ENCODE peak calls at places on chromosomes 11 and 22, in nine cellular contexts. M is fibroblast of mammary gland, K is AG09309, U is astrocyte of the spinal cord, R is heart right ventricle, X is colonic mucosa, E is WTC11, T is RWPE1, N is epithelial cell of esophagus. G is an unnamed sample.

GRCh38 chr11:33507967-33508366 is 192.7 kb downstream of the C11orf91 start:
- DNase-seq in M (peak), K (no peak), U (no peak), R (no peak), X (no peak), E (peak), T (no peak), N (peak), G (no peak)

GRCh38 chr11:12090761-12091261 is 19.6 kb upstream of the MICAL2 start:
- DNase-seq in M (no peak), K (no peak), U (no peak), R (no peak), X (peak), E (no peak), T (peak), N (peak), G (no peak)

GRCh38 chr11:15816270-15816871 is 540.0 kb downstream of the SOX6 start:
- DNase-seq in M (peak), K (peak), U (peak), R (no peak), X (no peak), E (no peak), T (peak), N (peak), G (no peak)

GRCh38 chr11:133040289-133040893 is 491.9 kb downstream of the OPCML start:
- DNase-seq in M (no peak), K (no peak), U (no peak), R (no peak), X (no peak), E (no peak), T (no peak), N (peak), G (no peak)

GRCh38 chr11:47532597-47533213 is 20.2 kb downstream of the CELF1 start:
- DNase-seq in M (no peak), K (no peak), U (no peak), R (no peak), X (no peak), E (no peak), T (no peak), N (no peak), G (no peak)

GRCh38 chr11:22832315-22833041 is 2.9 kb upstream of the SVIP start:
- DNase-seq in M (peak), K (no peak), U (no peak), R (no peak), X (no peak), E (no peak), T (no peak), N (peak), G (no peak)

GRCh38 chr11:117857734-117858369 is 18.6 kb downstream of the FXYD6 start:
- DNase-seq in M (no peak), K (no peak), U (no peak), R (no peak), X (no peak), E (no peak), T (no peak), N (no peak), G (no peak)

GRCh38 chr11:120710354-120711187 is 199.0 kb downstream of the GRIK4 start:
- DNase-seq in M (peak), K (peak), U (peak), R (no peak), X (peak), E (peak), T (peak), N (peak), G (no peak)

GRCh38 chr11:123707606-123708205 is 33.8 kb downstream of the ZNF202 start:
- DNase-seq in M (peak), K (no peak), U (peak), R (no peak), X (peak), E (peak), T (peak), N (peak), G (no peak)

GRCh38 chr22:26842103-26842502 is 184.7 kb downstream of the MIAT start:
- DNase-seq in M (no peak), K (no peak), U (no peak), R (no peak), X (no peak), E (no peak), T (no peak), N (no peak), G (no peak)

GRCh38 chr22:36339171-36340065 is 48.3 kb downstream of the MYH9 start:
- DNase-seq in M (peak), K (peak), U (peak), R (no peak), X (no peak), E (no peak), T (no peak), N (no peak), G (no peak)

GRCh38 chr22:20015971-20016733 is 471 bp downstream of the ARVCF start:
- DNase-seq in M (no peak), K (no peak), U (no peak), R (peak), X (peak), E (peak), T (no peak), N (no peak), G (no peak)

GRCh38 chr11:70510571-70510970 is 112.2 kb downstream of the CTTN start:
- DNase-seq in M (no peak), K (no peak), U (no peak), R (no peak), X (no peak), E (no peak), T (no peak), N (no peak), G (no peak)

GRCh38 chr11:70510106-70510505 is 111.8 kb downstream of the CTTN start:
- DNase-seq in M (no peak), K (no peak), U (no peak), R (no peak), X (no peak), E (no peak), T (no peak), N (no peak), G (no peak)

GRCh38 chr11:70512716-70513115 is 114.4 kb downstream of the CTTN start:
- DNase-seq in M (no peak), K (no peak), U (no peak), R (no peak), X (no peak), E (no peak), T (no peak), N (no peak), G (no peak)

GRCh38 chr11:70509476-70509875 is 111.1 kb downstream of the CTTN start:
- DNase-seq in M (no peak), K (no peak), U (no peak), R (no peak), X (no peak), E (no peak), T (no peak), N (no peak), G (no peak)

GRCh38 chr11:70511345-70511744 is 113.0 kb downstream of the CTTN start:
- DNase-seq in M (no peak), K (no peak), U (no peak), R (no peak), X (no peak), E (peak), T (no peak), N (no peak), G (no peak)
- TF ChIP-seq CTCF in M (peak), K (no peak), U (peak), R (peak), X (no peak), E (peak), T (no peak), N (no peak), G (no peak)

DNA sequence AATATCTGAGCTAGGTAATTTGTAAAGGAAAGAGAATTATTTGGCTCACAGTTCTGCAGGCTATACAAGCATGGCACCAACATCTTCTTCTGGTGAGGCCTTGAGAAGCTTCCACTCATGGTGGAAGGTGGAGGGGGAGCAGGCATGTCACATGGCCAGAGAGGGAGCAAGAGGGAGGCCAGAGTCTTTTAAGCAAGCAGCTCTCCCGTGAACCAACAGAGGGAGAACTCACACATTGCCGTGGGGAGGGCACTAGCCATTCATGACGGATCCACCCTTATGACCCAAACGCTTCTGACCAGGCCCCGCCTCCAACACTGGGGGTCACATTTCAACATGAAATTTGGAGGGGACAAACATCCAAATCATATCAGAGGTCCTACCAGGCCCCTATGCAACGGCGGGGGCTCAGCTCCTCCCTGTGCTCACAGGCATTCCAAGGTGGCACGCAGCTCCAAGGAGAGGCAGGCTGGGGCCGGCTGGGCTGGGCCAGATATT is 4.6 kb downstream of the C11orf96 start:
- DNase-seq in M (peak), K (no peak), U (no peak), R (no peak), X (no peak), E (peak), T (no peak), N (peak), G (no peak)
- TF ChIP-seq CTCF in M (peak), K (peak), U (peak), R (peak), X (no peak), E (no peak), T (no peak), N (peak), G (peak)

GRCh38 chr11:6681505-6681904 is 1.6 kb downstream of the MRPL17 start:
- DNase-seq in M (peak), K (no peak), U (no peak), R (no peak), X (no peak), E (no peak), T (no peak), N (no peak), G (no peak)
- TF ChIP-seq CTCF in M (peak), K (no peak), U (no peak), R (no peak), X (no peak), E (no peak), T (no peak), N (no peak), G (no peak)

DNA sequence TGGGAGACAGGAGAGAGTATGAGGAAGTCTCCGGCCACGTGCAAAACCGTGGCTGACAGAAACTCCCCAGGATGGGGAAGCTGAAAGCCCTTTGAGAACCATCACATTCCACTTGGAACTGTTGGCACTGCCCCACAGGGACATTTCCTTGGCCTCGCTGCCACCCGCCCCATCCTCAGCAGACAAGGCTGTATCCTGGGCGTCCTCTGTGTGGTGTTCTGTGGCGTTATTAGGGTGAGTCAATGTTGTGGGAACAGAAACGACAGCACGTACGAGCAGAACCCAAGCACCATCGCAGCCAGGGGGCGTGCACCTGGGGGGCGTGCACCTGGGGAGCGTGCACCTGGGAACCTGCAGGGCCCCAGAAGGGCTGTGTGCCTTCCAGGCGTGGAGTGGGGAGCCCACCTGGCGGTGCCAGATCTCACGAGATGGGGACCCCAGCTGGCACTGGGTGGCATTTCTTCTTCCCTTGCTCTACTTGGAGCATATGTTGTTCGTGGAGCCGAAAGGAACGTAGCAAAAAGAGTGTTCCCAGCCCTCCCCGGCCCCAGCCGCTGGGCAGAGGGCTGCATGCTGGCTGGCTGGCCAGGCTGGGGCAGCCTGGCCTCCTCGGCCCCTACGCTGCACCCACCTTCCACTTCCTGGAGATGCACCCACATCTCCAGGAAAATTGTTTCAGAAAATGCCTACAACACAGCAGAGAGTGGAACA is 35.4 kb downstream of the NFAM1 start:
- DNase-seq in M (no peak), K (no peak), U (no peak), R (no peak), X (no peak), E (peak), T (no peak), N (peak), G (no peak)
- TF ChIP-seq CTCF in M (no peak), K (no peak), U (no peak), R (no peak), X (no peak), E (peak), T (no peak), N (peak), G (no peak)

DNA sequence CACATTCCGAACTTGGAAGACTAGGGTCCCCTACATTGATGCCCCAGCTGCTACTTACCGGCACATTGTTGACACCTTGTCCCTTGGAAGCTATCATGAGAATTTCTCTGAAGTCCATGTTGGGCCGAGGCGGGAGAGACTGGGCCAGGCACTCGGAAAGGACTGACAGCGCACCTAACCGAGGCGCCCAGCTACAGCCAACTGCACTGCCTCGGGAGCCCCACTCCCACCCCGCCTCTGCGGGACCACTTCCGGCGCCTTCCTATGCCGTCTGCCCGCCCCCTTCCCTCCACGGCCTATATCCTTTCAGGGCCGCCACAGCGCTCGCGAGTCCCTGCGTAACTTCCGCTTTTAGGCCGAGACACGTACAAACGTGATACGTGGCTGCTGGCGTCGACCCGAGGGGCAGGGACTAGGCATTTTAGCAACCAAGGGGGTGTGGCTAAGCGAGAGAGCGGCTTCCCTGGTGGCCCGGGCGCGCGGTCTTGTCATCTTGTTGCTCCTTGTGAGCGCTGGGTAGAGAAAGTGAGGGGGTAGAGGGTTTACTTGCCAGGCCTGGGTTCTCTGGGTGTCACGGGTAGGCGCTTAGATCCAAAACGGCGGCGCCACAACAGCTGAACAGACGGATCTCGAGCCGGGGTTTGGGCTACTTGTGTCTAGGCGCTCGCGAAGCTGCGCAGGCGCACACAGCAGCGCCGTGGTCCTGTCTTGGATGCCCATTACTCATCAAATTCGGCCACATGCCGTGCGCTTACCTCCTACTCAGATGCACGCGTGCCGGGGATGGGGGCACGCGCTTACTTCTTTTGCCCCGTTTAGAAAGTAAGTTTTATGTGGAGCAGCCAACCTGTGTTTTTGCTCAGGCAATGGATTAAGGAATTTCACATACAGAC is at the start of gene SPTY2D1:
- DNase-seq in M (peak), K (peak), U (peak), R (peak), X (peak), E (peak), T (peak), N (peak), G (peak)
- TF ChIP-seq CTCF in M (no peak), K (no peak), U (no peak), R (no peak), X (no peak), E (no peak), T (no peak), N (no peak), G (no peak)

GRCh38 chr11:75597636-75598035 is 35.6 kb downstream of the SERPINH1 start:
- DNase-seq in M (peak), K (no peak), U (peak), R (no peak), X (no peak), E (peak), T (no peak), N (peak), G (peak)
- TF ChIP-seq CTCF in M (peak), K (peak), U (peak), R (no peak), X (peak), E (no peak), T (peak), N (peak), G (peak)

GRCh38 chr11:81959341-81959740 is 774.3 kb downstream of the FAM181B start:
- DNase-seq in M (no peak), K (no peak), U (no peak), R (no peak), X (no peak), E (peak), T (no peak), N (no peak), G (no peak)

GRCh38 chr11:81966340-81966739 is 767.3 kb downstream of the FAM181B start:
- DNase-seq in M (no peak), K (no peak), U (no peak), R (no peak), X (no peak), E (no peak), T (no peak), N (no peak), G (no peak)

GRCh38 chr11:81967242-81967641 is 766.4 kb downstream of the FAM181B start:
- DNase-seq in M (no peak), K (no peak), U (no peak), R (no peak), X (no peak), E (no peak), T (no peak), N (no peak), G (no peak)

GRCh38 chr11:81963018-81963417 is 770.6 kb downstream of the FAM181B start:
- DNase-seq in M (peak), K (no peak), U (no peak), R (no peak), X (no peak), E (no peak), T (peak), N (no peak), G (no peak)
- TF ChIP-seq CTCF in M (peak), K (no peak), U (peak), R (no peak), X (no peak), E (no peak), T (no peak), N (peak), G (peak)

DNA sequence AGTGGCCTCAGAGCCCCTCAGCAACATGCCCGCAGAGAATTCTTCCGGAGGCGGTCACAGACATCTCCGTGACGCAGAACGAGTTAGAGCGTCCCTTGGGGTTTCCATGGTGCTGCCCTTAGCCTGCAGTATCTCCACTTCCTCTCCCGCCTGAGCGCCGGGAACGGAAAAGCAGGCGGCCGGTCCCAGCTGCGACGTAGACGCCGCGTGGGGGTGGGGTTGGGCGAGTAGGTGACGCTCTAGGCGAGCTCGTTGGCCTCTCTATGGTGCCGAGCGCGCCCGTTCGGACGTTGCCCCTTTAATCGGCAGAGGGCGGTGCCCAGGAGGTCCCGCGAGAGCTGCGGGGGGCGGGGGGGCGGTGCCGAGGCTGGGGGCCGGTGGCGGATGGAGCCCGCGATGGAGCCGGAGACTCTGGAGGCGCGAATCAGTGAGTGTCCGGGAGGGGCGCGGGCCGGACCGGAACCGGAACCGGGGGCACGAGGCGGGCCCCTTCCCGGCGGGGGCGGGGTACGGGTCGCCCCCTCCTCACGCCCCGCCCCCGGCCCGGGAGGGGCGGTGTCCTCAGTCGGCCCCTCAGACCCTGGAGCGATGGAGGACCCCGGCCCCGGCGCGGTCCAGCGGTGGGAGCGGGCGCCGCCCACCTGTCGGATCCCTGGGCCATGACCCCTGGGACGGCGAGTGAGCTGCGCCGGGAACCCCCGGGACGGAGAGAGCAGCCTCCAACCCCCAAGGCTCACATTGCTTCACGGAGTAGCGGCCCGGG is at the start of gene GGA1:
- DNase-seq in M (peak), K (peak), U (peak), R (peak), X (peak), E (peak), T (peak), N (peak), G (peak)
- TF ChIP-seq CTCF in M (no peak), K (no peak), U (no peak), R (no peak), X (no peak), E (no peak), T (no peak), N (no peak), G (no peak)

DNA sequence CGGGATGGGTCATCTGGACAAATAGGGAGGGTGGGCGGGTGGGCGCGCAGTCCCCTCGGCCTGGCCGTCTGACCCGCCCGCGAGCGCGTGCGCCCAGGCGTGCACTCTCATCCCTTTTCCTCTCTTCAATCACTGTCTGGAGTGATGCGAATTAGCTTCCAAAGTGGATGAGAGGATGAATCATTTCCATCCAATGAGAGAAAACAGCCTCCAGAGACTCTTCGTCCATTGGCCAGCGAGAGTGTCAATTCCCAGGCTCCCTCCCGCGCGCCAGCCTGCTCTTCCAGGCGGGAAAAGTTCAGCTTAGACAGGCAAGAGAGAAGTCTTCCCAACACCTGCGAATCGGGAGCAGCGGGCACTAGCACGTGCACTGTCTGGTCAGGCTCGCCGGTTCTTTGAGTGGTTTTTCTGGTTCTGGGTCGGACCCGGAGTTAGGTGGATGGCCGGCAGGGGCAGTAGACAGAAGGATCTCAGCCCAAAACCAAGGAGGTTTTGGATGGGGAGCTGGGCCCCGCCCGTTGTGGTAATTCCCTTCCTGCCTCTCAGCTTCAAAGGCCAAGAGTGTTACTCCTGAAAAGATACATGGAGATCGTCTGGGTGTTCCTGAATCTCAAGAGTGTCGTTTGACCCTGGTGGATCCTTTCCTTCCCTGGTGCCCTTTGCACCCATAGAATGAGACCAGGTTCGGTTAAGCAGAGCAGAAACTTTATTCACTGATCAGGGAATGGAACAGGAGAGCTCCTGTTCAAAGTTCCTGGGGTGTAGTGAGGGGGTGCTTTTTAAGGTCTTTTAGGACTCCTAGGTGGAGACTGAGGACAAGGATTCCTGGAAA is 33.4 kb upstream of the GLYATL1 start:
- DNase-seq in M (peak), K (peak), U (peak), R (peak), X (peak), E (peak), T (peak), N (peak), G (peak)
- TF ChIP-seq CTCF in M (peak), K (peak), U (peak), R (peak), X (no peak), E (no peak), T (no peak), N (no peak), G (no peak)

G was measured in D721Med.